ENCODE peak calls at places on chromosomes 11 and 22, in four cellular contexts. M is stimulated activated CD8-positive, alpha-beta memory T cell treated with anti-CD3 and anti-CD28 coated beads, Interleukin-4, amount 100 ng/mL, for 1 hour; E is fibroblast of villous mesenchyme; R is NCI-H748 treated with DMSO at 0.1 percent for 48 hours. A is an unnamed sample.

GRCh38 chr22:19810381-19811141 is 44.1 kb downstream of the GNB1L start:
- DNase-seq in M (no peak), E (peak; percentile 42), R (no peak), A (no peak)

GRCh38 chr22:37077802-37078448 is 26.4 kb downstream of the KCTD17 start:
- DNase-seq in M (peak; percentile 65), E (peak; percentile 51), R (no peak), A (no peak)

GRCh38 chr22:39135092-39135896 is 17.2 kb downstream of the CBX7 start:
- DNase-seq in M (no peak), E (peak; percentile 50), R (peak; percentile 6), A (no peak)

GRCh38 chr22:43160497-43161126 is 9.3 kb downstream of the TSPO start:
- DNase-seq in M (no peak), E (no peak), R (no peak), A (no peak)

GRCh38 chr22:31425331-31426050 is 26.1 kb downstream of the DRG1 start:
- DNase-seq in M (no peak), E (peak; percentile 8), R (no peak), A (no peak)

GRCh38 chr11:79081441-79082124 is 359.2 kb downstream of the TENM4 start:
- DNase-seq in M (no peak), E (no peak), R (no peak), A (no peak)

GRCh38 chr22:41862530-41863266 is 29.8 kb downstream of the SREBF2 start:
- DNase-seq in M (no peak), E (no peak), R (no peak), A (no peak)

GRCh38 chr11:114033572-114033971 is 25.9 kb upstream of the ZBTB16 start:
- DNase-seq in M (no peak), E (no peak), R (no peak), A (no peak)

GRCh38 chr11:124938206-124938765 is 2.4 kb upstream of the HEPACAM start:
- DNase-seq in M (no peak), E (peak; percentile 33), R (no peak), A (no peak)

GRCh38 chr11:99795999-99796398 is 775.2 kb downstream of the CNTN5 start:
- DNase-seq in M (no peak), E (no peak), R (no peak), A (no peak)

GRCh38 chr11:129315781-129316579 is 59.7 kb upstream of the BARX2 start:
- DNase-seq in M (no peak), E (no peak), R (peak; percentile 72), A (no peak)

GRCh38 chr22:44155115-44155514 is 25.6 kb upstream of the PARVG start:
- DNase-seq in M (no peak), E (no peak), R (no peak), A (no peak)

GRCh38 chr22:17921871-17922821 is 102.2 kb downstream of the MICAL3 start:
- DNase-seq in M (no peak), E (no peak), R (no peak), A (no peak)

GRCh38 chr22:37488337-37489135 is 2.4 kb upstream of the MFNG start:
- DNase-seq in M (no peak), E (no peak), R (no peak), A (no peak)

GRCh38 chr22:36377022-36377631 is 10.6 kb downstream of the MYH9 start:
- DNase-seq in M (no peak), E (no peak), R (no peak), A (no peak)

GRCh38 chr11:129747161-129747560 is 68.5 kb upstream of the TMEM45B start:
- DNase-seq in M (no peak), E (no peak), R (no peak), A (no peak)

GRCh38 chr11:86477495-86478155 is 102.9 kb downstream of the CCDC81 start:
- DNase-seq in M (no peak), E (peak; percentile 59), R (no peak), A (no peak)

GRCh38 chr11:15562230-15562629 is 447.5 kb downstream of the INSC start:
- DNase-seq in M (no peak), E (no peak), R (no peak), A (no peak)

GRCh38 chr22:23113847-23114720 is 27.7 kb downstream of the RSPH14 start:
- DNase-seq in M (no peak), E (no peak), R (no peak), A (no peak)

GRCh38 chr11:2213890-2214526 is 42.4 kb upstream of the TH start:
- DNase-seq in M (no peak), E (no peak), R (no peak), A (no peak)

GRCh38 chr11:110148775-110149744 is 55.9 kb downstream of the ZC3H12C start:
- DNase-seq in M (no peak), E (peak; percentile 90), R (no peak), A (no peak)

GRCh38 chr22:22759889-22760546 is 115.6 kb downstream of the GGTLC2 start:
- DNase-seq in M (no peak), E (no peak), R (no peak), A (no peak)

GRCh38 chr11:113673566-113674396 is 32.3 kb downstream of the TMPRSS5 start:
- DNase-seq in M (no peak), E (no peak), R (no peak), A (no peak)

GRCh38 chr11:65492637-65493366 is 6.0 kb upstream of the MALAT1 start:
- DNase-seq in M (no peak), E (peak; percentile 93), R (no peak), A (no peak)

GRCh38 chr11:46599340-46600067 is 5.7 kb upstream of the AMBRA1 start:
- DNase-seq in M (no peak), E (peak; percentile 61), R (no peak), A (no peak)

GRCh38 chr11:109121173-109121938 is 300.6 kb upstream of the C11orf87 start:
- DNase-seq in M (no peak), E (no peak), R (no peak), A (no peak)

GRCh38 chr22:44031111-44031963 is 7.2 kb downstream of the PARVB start:
- DNase-seq in M (no peak), E (no peak), R (peak; percentile 12), A (no peak)

GRCh38 chr11:34274712-34275398 is 83.0 kb downstream of the ABTB2 start:
- DNase-seq in M (no peak), E (peak; percentile 98), R (no peak), A (no peak)

GRCh38 chr11:66728760-66729385 is at the start of gene SPTBN2:
- DNase-seq in M (no peak), E (no peak), R (no peak), A (no peak)

GRCh38 chr11:57316017-57316416 is 8.7 kb downstream of the TNKS1BP1 start:
- DNase-seq in M (no peak), E (no peak), R (no peak), A (no peak)

GRCh38 chr11:66936326-66936725 is 21.9 kb downstream of the PC start:
- DNase-seq in M (no peak), E (peak; percentile 93), R (no peak), A (no peak)